ENCODE peak calls at places on chromosomes 2 and 18, in ten cellular contexts. One of them, this sample, is unnamed.

GRCh38 chr2:128544321-128545037 is 225.8 kb upstream of the HS6ST1 start:
- DNase-seq in cardiac fibroblast: no peak
- DNase-seq in thyroid gland: no peak
- DNase-seq in lower lobe of right lung: no peak
- DNase-seq in pancreas: no peak
- DNase-seq in fibroblast of lung: no peak
- DNase-seq in HL-60: no peak
- DNase-seq in WTC11: no peak
- DNase-seq in progenitor cell of endocrine pancreas: no peak
- DNase-seq in GM06990: no peak
- DNase-seq in this sample: no peak

GRCh38 chr2:19540739-19541503 is 182.5 kb upstream of the OSR1 start:
- DNase-seq in GM06990: no peak
- DNase-seq in fibroblast of lung: peak
- DNase-seq in cardiac fibroblast: peak
- DNase-seq in WTC11: no peak
- DNase-seq in pancreas: no peak
- DNase-seq in HL-60: no peak
- DNase-seq in thyroid gland: no peak
- DNase-seq in progenitor cell of endocrine pancreas: no peak
- DNase-seq in lower lobe of right lung: no peak
- DNase-seq in this sample: no peak

GRCh38 chr2:152573168-152573567 is 144.1 kb downstream of the PRPF40A start:
- DNase-seq in fibroblast of lung: peak
- DNase-seq in cardiac fibroblast: peak
- DNase-seq in pancreas: peak
- DNase-seq in HL-60: peak
- DNase-seq in WTC11: no peak
- DNase-seq in lower lobe of right lung: no peak
- DNase-seq in GM06990: peak
- DNase-seq in thyroid gland: no peak
- DNase-seq in progenitor cell of endocrine pancreas: no peak
- DNase-seq in this sample: no peak

GRCh38 chr2:100259991-100260390 is 62.3 kb downstream of the LONRF2 start:
- DNase-seq in pancreas: no peak
- DNase-seq in cardiac fibroblast: no peak
- DNase-seq in thyroid gland: no peak
- DNase-seq in fibroblast of lung: no peak
- DNase-seq in GM06990: no peak
- DNase-seq in progenitor cell of endocrine pancreas: no peak
- DNase-seq in WTC11: no peak
- DNase-seq in lower lobe of right lung: no peak
- DNase-seq in HL-60: no peak
- DNase-seq in this sample: no peak

GRCh38 chr2:165627463-165627862 is 158.0 kb downstream of the CSRNP3 start:
- DNase-seq in thyroid gland: no peak
- DNase-seq in fibroblast of lung: peak
- DNase-seq in HL-60: no peak
- DNase-seq in pancreas: no peak
- DNase-seq in cardiac fibroblast: peak
- DNase-seq in progenitor cell of endocrine pancreas: no peak
- DNase-seq in WTC11: no peak
- DNase-seq in GM06990: no peak
- DNase-seq in lower lobe of right lung: no peak
- DNase-seq in this sample: no peak

GRCh38 chr18:72848534-72849237 is 19.1 kb downstream of the NETO1 start:
- DNase-seq in progenitor cell of endocrine pancreas: no peak
- DNase-seq in cardiac fibroblast: no peak
- DNase-seq in WTC11: no peak
- DNase-seq in lower lobe of right lung: no peak
- DNase-seq in HL-60: no peak
- DNase-seq in GM06990: no peak
- DNase-seq in fibroblast of lung: peak
- DNase-seq in thyroid gland: no peak
- DNase-seq in pancreas: no peak
- DNase-seq in this sample: no peak

GRCh38 chr2:182866461-182867369 is at the start of gene FRZB:
- DNase-seq in WTC11: peak
- DNase-seq in fibroblast of lung: peak
- DNase-seq in thyroid gland: peak
- DNase-seq in cardiac fibroblast: peak
- DNase-seq in lower lobe of right lung: peak
- DNase-seq in HL-60: no peak
- DNase-seq in pancreas: peak
- DNase-seq in GM06990: no peak
- DNase-seq in progenitor cell of endocrine pancreas: peak
- DNase-seq in this sample: peak

GRCh38 chr18:22668496-22668895 is 250.8 kb upstream of the CTAGE1 start:
- DNase-seq in HL-60: no peak
- DNase-seq in thyroid gland: no peak
- DNase-seq in lower lobe of right lung: no peak
- DNase-seq in pancreas: no peak
- DNase-seq in progenitor cell of endocrine pancreas: no peak
- DNase-seq in fibroblast of lung: peak
- DNase-seq in GM06990: no peak
- DNase-seq in cardiac fibroblast: peak
- DNase-seq in WTC11: no peak
- DNase-seq in this sample: no peak

GRCh38 chr2:181231151-181231550 is 226.0 kb upstream of the ITGA4 start:
- DNase-seq in HL-60: no peak
- DNase-seq in cardiac fibroblast: no peak
- DNase-seq in thyroid gland: no peak
- DNase-seq in progenitor cell of endocrine pancreas: no peak
- DNase-seq in GM06990: no peak
- DNase-seq in lower lobe of right lung: no peak
- DNase-seq in fibroblast of lung: no peak
- DNase-seq in pancreas: no peak
- DNase-seq in WTC11: no peak
- DNase-seq in this sample: no peak

GRCh38 chr2:96642564-96643350 is at the start of gene FER1L5:
- DNase-seq in WTC11: peak
- DNase-seq in thyroid gland: peak
- DNase-seq in cardiac fibroblast: peak
- DNase-seq in lower lobe of right lung: no peak
- DNase-seq in progenitor cell of endocrine pancreas: no peak
- DNase-seq in fibroblast of lung: peak
- DNase-seq in HL-60: no peak
- DNase-seq in pancreas: no peak
- DNase-seq in GM06990: no peak
- DNase-seq in this sample: no peak

GRCh38 chr2:109481196-109481555 is 132.6 kb downstream of the SEPTIN10 start:
- DNase-seq in fibroblast of lung: peak
- DNase-seq in HL-60: no peak
- DNase-seq in progenitor cell of endocrine pancreas: no peak
- DNase-seq in thyroid gland: peak
- DNase-seq in pancreas: peak
- DNase-seq in GM06990: no peak
- DNase-seq in lower lobe of right lung: peak
- DNase-seq in cardiac fibroblast: no peak
- DNase-seq in WTC11: no peak
- DNase-seq in this sample: no peak

GRCh38 chr2:111119004-111119846 is 1.5 kb upstream of the BCL2L11 start:
- DNase-seq in pancreas: peak
- DNase-seq in WTC11: peak
- DNase-seq in fibroblast of lung: no peak
- DNase-seq in GM06990: peak
- DNase-seq in HL-60: no peak
- DNase-seq in thyroid gland: no peak
- DNase-seq in cardiac fibroblast: no peak
- DNase-seq in progenitor cell of endocrine pancreas: no peak
- DNase-seq in lower lobe of right lung: peak
- DNase-seq in this sample: no peak

GRCh38 chr2:144453039-144453336 is 66.9 kb downstream of the ZEB2 start:
- DNase-seq in GM06990: no peak
- DNase-seq in WTC11: no peak
- DNase-seq in cardiac fibroblast: peak
- DNase-seq in fibroblast of lung: peak
- DNase-seq in progenitor cell of endocrine pancreas: no peak
- DNase-seq in pancreas: no peak
- DNase-seq in lower lobe of right lung: no peak
- DNase-seq in HL-60: no peak
- DNase-seq in thyroid gland: no peak
- DNase-seq in this sample: no peak

GRCh38 chr2:97355887-97356286 is 233.8 kb downstream of the ANKRD36B start:
- DNase-seq in GM06990: no peak
- DNase-seq in pancreas: no peak
- DNase-seq in lower lobe of right lung: no peak
- DNase-seq in cardiac fibroblast: peak
- DNase-seq in thyroid gland: no peak
- DNase-seq in progenitor cell of endocrine pancreas: no peak
- DNase-seq in fibroblast of lung: no peak
- DNase-seq in WTC11: peak
- DNase-seq in HL-60: no peak
- DNase-seq in this sample: no peak

GRCh38 chr2:7053650-7054262 is 136.5 kb downstream of the RNF144A start:
- DNase-seq in thyroid gland: no peak
- DNase-seq in fibroblast of lung: no peak
- DNase-seq in lower lobe of right lung: no peak
- DNase-seq in HL-60: no peak
- DNase-seq in progenitor cell of endocrine pancreas: no peak
- DNase-seq in pancreas: peak
- DNase-seq in GM06990: no peak
- DNase-seq in cardiac fibroblast: no peak
- DNase-seq in WTC11: no peak
- DNase-seq in this sample: no peak

GRCh38 chr2:233449071-233449901 is 95.0 kb downstream of the DGKD start:
- DNase-seq in cardiac fibroblast: peak
- DNase-seq in thyroid gland: peak
- DNase-seq in HL-60: no peak
- DNase-seq in progenitor cell of endocrine pancreas: peak
- DNase-seq in WTC11: peak
- DNase-seq in lower lobe of right lung: peak
- DNase-seq in GM06990: no peak
- DNase-seq in fibroblast of lung: peak
- DNase-seq in pancreas: no peak
- DNase-seq in this sample: no peak
- TF ChIP-seq CTCF in cardiac fibroblast: peak
- TF ChIP-seq CTCF in thyroid gland: peak
- TF ChIP-seq CTCF in HL-60: no peak
- TF ChIP-seq CTCF in progenitor cell of endocrine pancreas: peak
- TF ChIP-seq CTCF in WTC11: peak
- TF ChIP-seq CTCF in lower lobe of right lung: peak
- TF ChIP-seq CTCF in GM06990: no peak
- TF ChIP-seq CTCF in fibroblast of lung: peak
- TF ChIP-seq CTCF in pancreas: peak
- TF ChIP-seq CTCF in this sample: peak

GRCh38 chr2:159186462-159186861 is 100.0 kb downstream of the WDSUB1 start:
- DNase-seq in fibroblast of lung: no peak
- DNase-seq in progenitor cell of endocrine pancreas: no peak
- DNase-seq in lower lobe of right lung: no peak
- DNase-seq in GM06990: no peak
- DNase-seq in WTC11: no peak
- DNase-seq in thyroid gland: peak
- DNase-seq in HL-60: no peak
- DNase-seq in cardiac fibroblast: no peak
- DNase-seq in pancreas: no peak
- DNase-seq in this sample: no peak

GRCh38 chr2:159183346-159183745 is 103.2 kb downstream of the WDSUB1 start:
- DNase-seq in thyroid gland: no peak
- DNase-seq in progenitor cell of endocrine pancreas: no peak
- DNase-seq in cardiac fibroblast: no peak
- DNase-seq in WTC11: no peak
- DNase-seq in GM06990: no peak
- DNase-seq in pancreas: no peak
- DNase-seq in lower lobe of right lung: no peak
- DNase-seq in fibroblast of lung: no peak
- DNase-seq in HL-60: no peak
- DNase-seq in this sample: no peak

GRCh38 chr2:159187095-159187494 is 99.4 kb downstream of the WDSUB1 start:
- DNase-seq in thyroid gland: no peak
- DNase-seq in cardiac fibroblast: no peak
- DNase-seq in fibroblast of lung: peak
- DNase-seq in pancreas: no peak
- DNase-seq in progenitor cell of endocrine pancreas: no peak
- DNase-seq in GM06990: no peak
- DNase-seq in WTC11: no peak
- DNase-seq in HL-60: no peak
- DNase-seq in lower lobe of right lung: no peak
- DNase-seq in this sample: no peak

GRCh38 chr2:159188449-159188848 is 98.1 kb downstream of the WDSUB1 start:
- DNase-seq in cardiac fibroblast: no peak
- DNase-seq in progenitor cell of endocrine pancreas: no peak
- DNase-seq in fibroblast of lung: no peak
- DNase-seq in HL-60: no peak
- DNase-seq in WTC11: no peak
- DNase-seq in lower lobe of right lung: no peak
- DNase-seq in GM06990: no peak
- DNase-seq in pancreas: no peak
- DNase-seq in thyroid gland: no peak
- DNase-seq in this sample: no peak

GRCh38 chr2:159185401-159186130 is 100.9 kb downstream of the WDSUB1 start:
- DNase-seq in progenitor cell of endocrine pancreas: no peak
- DNase-seq in WTC11: no peak
- DNase-seq in HL-60: no peak
- DNase-seq in pancreas: no peak
- DNase-seq in lower lobe of right lung: no peak
- DNase-seq in thyroid gland: peak
- DNase-seq in GM06990: peak
- DNase-seq in cardiac fibroblast: peak
- DNase-seq in fibroblast of lung: peak
- DNase-seq in this sample: no peak
- TF ChIP-seq CTCF in progenitor cell of endocrine pancreas: peak
- TF ChIP-seq CTCF in WTC11: no peak
- TF ChIP-seq CTCF in HL-60: no peak
- TF ChIP-seq CTCF in pancreas: no peak
- TF ChIP-seq CTCF in lower lobe of right lung: peak
- TF ChIP-seq CTCF in thyroid gland: peak
- TF ChIP-seq CTCF in GM06990: peak
- TF ChIP-seq CTCF in cardiac fibroblast: peak
- TF ChIP-seq CTCF in fibroblast of lung: peak
- TF ChIP-seq CTCF in this sample: peak

GRCh38 chr2:28401948-28402550 is 9.4 kb downstream of the FOSL2 start:
- DNase-seq in pancreas: no peak
- DNase-seq in GM06990: no peak
- DNase-seq in HL-60: no peak
- DNase-seq in progenitor cell of endocrine pancreas: no peak
- DNase-seq in cardiac fibroblast: no peak
- DNase-seq in WTC11: no peak
- DNase-seq in fibroblast of lung: no peak
- DNase-seq in lower lobe of right lung: no peak
- DNase-seq in thyroid gland: no peak
- DNase-seq in this sample: no peak
- TF ChIP-seq CTCF in pancreas: no peak
- TF ChIP-seq CTCF in GM06990: no peak
- TF ChIP-seq CTCF in HL-60: no peak
- TF ChIP-seq CTCF in progenitor cell of endocrine pancreas: no peak
- TF ChIP-seq CTCF in cardiac fibroblast: no peak
- TF ChIP-seq CTCF in WTC11: no peak
- TF ChIP-seq CTCF in fibroblast of lung: no peak
- TF ChIP-seq CTCF in lower lobe of right lung: no peak
- TF ChIP-seq CTCF in thyroid gland: no peak
- TF ChIP-seq CTCF in this sample: no peak

DNA sequence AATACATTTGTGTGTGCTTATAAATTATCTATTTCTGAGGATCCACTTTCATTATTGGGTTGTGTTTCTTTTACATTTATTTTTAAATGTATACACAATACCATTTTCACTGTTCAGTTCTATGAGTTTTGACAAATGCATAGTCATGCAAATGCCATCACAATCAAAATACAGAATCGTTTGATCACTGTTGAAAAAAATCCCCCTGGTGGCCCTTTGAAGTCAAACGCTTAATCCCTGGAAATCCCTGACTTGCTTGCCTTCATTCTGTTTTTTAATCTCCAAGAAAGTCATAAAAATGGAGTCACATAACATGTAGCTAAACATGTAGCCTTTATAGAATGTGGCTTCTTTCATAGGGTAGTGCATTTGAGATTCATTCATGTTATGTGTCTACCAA is 173.3 kb downstream of the GALR1 start:
- DNase-seq in HL-60: no peak
- DNase-seq in cardiac fibroblast: no peak
- DNase-seq in GM06990: no peak
- DNase-seq in fibroblast of lung: no peak
- DNase-seq in WTC11: no peak
- DNase-seq in lower lobe of right lung: no peak
- DNase-seq in thyroid gland: no peak
- DNase-seq in pancreas: no peak
- DNase-seq in progenitor cell of endocrine pancreas: no peak
- DNase-seq in this sample: no peak
- TF ChIP-seq CTCF in HL-60: no peak
- TF ChIP-seq CTCF in cardiac fibroblast: no peak
- TF ChIP-seq CTCF in GM06990: no peak
- TF ChIP-seq CTCF in fibroblast of lung: no peak
- TF ChIP-seq CTCF in WTC11: no peak
- TF ChIP-seq CTCF in lower lobe of right lung: no peak
- TF ChIP-seq CTCF in thyroid gland: no peak
- TF ChIP-seq CTCF in pancreas: no peak
- TF ChIP-seq CTCF in progenitor cell of endocrine pancreas: peak
- TF ChIP-seq CTCF in this sample: no peak